ENCODE peak calls at places on chromosomes 5 and 9, in ten cellular contexts. L, C, F, X, I, E, T, K, Y and N are unnamed samples.
A peak's percentile ranks its signal among the peaks of the same experiment; 100 is the strongest.

GRCh38 chr9:84139296-84140100 is 158.9 kb downstream of the RMI1 start:
- DNase-seq in E (peak; percentile 61), K (no peak), F (no peak), L (no peak), Y (no peak), C (peak; percentile 99), T (no peak), X (no peak), I (no peak), N (no peak)

GRCh38 chr9:93678199-93679019 is 102.0 kb downstream of the PHF2 start:
- DNase-seq in X (no peak), F (peak; percentile 25), Y (no peak), T (no peak), C (no peak), E (no peak), K (no peak), I (no peak), L (no peak), N (no peak)

GRCh38 chr9:134301387-134302129 is 24.7 kb upstream of the RXRA start:
- DNase-seq in L (no peak), E (no peak), K (no peak), T (no peak), F (no peak), I (no peak), X (no peak), Y (no peak), C (peak; percentile 19), N (peak; percentile 56)

GRCh38 chr5:35046754-35047153 is 995 bp downstream of the AGXT2 start:
- DNase-seq in F (no peak), I (no peak), T (peak; percentile 81), Y (no peak), K (peak; percentile 69), X (peak; percentile 99), E (peak; percentile 90), L (no peak), C (no peak), N (no peak)

GRCh38 chr9:32584784-32585183 is 11.8 kb upstream of the NDUFB6 start:
- DNase-seq in C (no peak), T (no peak), K (no peak), I (no peak), F (no peak), X (no peak), E (no peak), Y (no peak), L (no peak), N (no peak)

GRCh38 chr5:58184910-58185309 is 275.0 kb downstream of the PLK2 start:
- DNase-seq in K (peak; percentile 36), F (no peak), C (no peak), I (peak; percentile 13), X (peak; percentile 84), L (no peak), E (peak; percentile 50), T (no peak), Y (no peak), N (no peak)

GRCh38 chr5:178382689-178383276 is 150.2 kb upstream of the PHYKPL start:
- DNase-seq in C (no peak), Y (no peak), E (no peak), K (no peak), X (no peak), T (no peak), I (no peak), L (no peak), F (no peak), N (no peak)

GRCh38 chr5:115894342-115894741 is 52.6 kb downstream of the AP3S1 start:
- DNase-seq in E (no peak), F (no peak), L (no peak), K (no peak), C (no peak), T (no peak), X (peak; percentile 13), Y (no peak), I (no peak), N (no peak)

GRCh38 chr5:1893754-1894153 is 11.0 kb upstream of the IRX4 start:
- DNase-seq in T (no peak), I (no peak), F (no peak), L (no peak), X (no peak), Y (no peak), E (no peak), K (no peak), C (no peak), N (no peak)

GRCh38 chr5:173499471-173500212 is 116.8 kb downstream of the BOD1 start:
- DNase-seq in L (no peak), K (no peak), C (no peak), Y (no peak), T (no peak), E (no peak), I (no peak), F (no peak), X (no peak), N (no peak)

GRCh38 chr9:131813116-131813515 is 73.2 kb upstream of the RAPGEF1 start:
- DNase-seq in Y (no peak), I (no peak), F (no peak), X (peak; percentile 71), K (no peak), E (no peak), L (no peak), C (no peak), T (no peak), N (no peak)

GRCh38 chr5:178590141-178590923 is at the start of gene COL23A1:
- DNase-seq in T (no peak), F (peak; percentile 65), I (no peak), Y (no peak), E (peak; percentile 27), K (peak; percentile 67), C (peak; percentile 68), X (peak; percentile 10), L (no peak), N (peak; percentile 18)

GRCh38 chr5:145984072-145984471 is 47.7 kb downstream of the SH3RF2 start:
- DNase-seq in E (no peak), I (no peak), Y (no peak), K (no peak), X (no peak), F (no peak), L (no peak), C (no peak), T (no peak), N (no peak)

GRCh38 chr9:100186356-100186755 is 87.3 kb downstream of the INVS start:
- DNase-seq in T (no peak), I (no peak), K (no peak), C (no peak), Y (no peak), E (peak; percentile 8), L (no peak), F (no peak), X (no peak), N (no peak)

GRCh38 chr5:159444441-159445082 is 114.3 kb upstream of the IL12B start:
- DNase-seq in Y (peak; percentile 49), X (peak; percentile 67), I (peak; percentile 38), E (peak; percentile 72), K (peak; percentile 36), C (peak; percentile 78), L (no peak), F (no peak), T (no peak), N (no peak)

GRCh38 chr5:173781826-173782670 is 106.1 kb upstream of the CPEB4 start:
- DNase-seq in F (peak; percentile 89), E (peak; percentile 90), K (peak; percentile 83), T (peak; percentile 46), C (peak; percentile 32), I (peak; percentile 37), L (peak; percentile 62), Y (peak; percentile 88), X (peak; percentile 93), N (peak; percentile 37)

GRCh38 chr9:16784002-16784401 is 86.5 kb downstream of the BNC2 start:
- DNase-seq in Y (no peak), F (no peak), C (peak; percentile 93), X (no peak), T (no peak), E (no peak), K (no peak), L (no peak), I (no peak), N (no peak)

GRCh38 chr5:73763300-73764032 is 137.5 kb downstream of the ARHGEF28 start:
- DNase-seq in C (peak; percentile 96), Y (no peak), I (no peak), X (peak; percentile 65), T (peak; percentile 26), K (no peak), E (peak; percentile 73), L (no peak), F (no peak), N (no peak)

GRCh38 chr5:89951876-89952275 is 457.7 kb downstream of the CETN3 start:
- DNase-seq in L (no peak), X (no peak), K (no peak), F (no peak), Y (no peak), C (no peak), E (no peak), T (no peak), I (no peak), N (no peak)